ENCODE peak calls at places on chromosomes 2 and 18, in four cellular contexts. C is K562, D is tibial artery, A is HepG2. X is an unnamed sample. For H3K4me1, the result is how much of the 10 kb centered on the place peaks cover.

GRCh38 chr2:187842978-187843847 is 289.0 kb upstream of the TFPI start:
- DNase-seq in C (peak), D (no peak), A (peak), X (no peak)

GRCh38 chr2:12005886-12006681 is 259.7 kb downstream of the LPIN1 start:
- DNase-seq in C (no peak), D (no peak), A (no peak), X (no peak)

GRCh38 chr18:23970161-23971153 is 44.1 kb upstream of the TTC39C start:
- DNase-seq in C (no peak), D (no peak), A (no peak), X (no peak)

GRCh38 chr2:136527560-136527959 is 237.8 kb upstream of the THSD7B start:
- DNase-seq in C (no peak), D (no peak), A (peak), X (no peak)

GRCh38 chr2:141508806-141509595 is 621.8 kb downstream of the LRP1B start:
- DNase-seq in C (no peak), D (no peak), A (no peak), X (no peak)

GRCh38 chr2:158726906-158727592 is 68.1 kb upstream of the DAPL1 start:
- DNase-seq in C (no peak), D (no peak), A (peak), X (no peak)

GRCh38 chr18:10265560-10266235 is 188.7 kb upstream of the APCDD1 start:
- DNase-seq in C (no peak), D (no peak), A (no peak), X (no peak)

GRCh38 chr18:73060666-73061270 is 193.0 kb upstream of the NETO1 start:
- DNase-seq in C (no peak), D (no peak), A (no peak), X (no peak)

GRCh38 chr2:199465988-199466703 is 8.4 kb upstream of the SATB2 start:
- DNase-seq in C (no peak), D (no peak), A (no peak), X (no peak)

GRCh38 chr2:200342235-200342634 is 35.7 kb downstream of the SPATS2L start:
- DNase-seq in C (no peak), D (no peak), A (no peak), X (no peak)

GRCh38 chr2:105821428-105822125 is 76.9 kb downstream of the NCK2 start:
- DNase-seq in C (no peak), D (no peak), A (no peak), X (no peak)

GRCh38 chr2:31255911-31256571 is 22.1 kb downstream of the EHD3 start:
- DNase-seq in C (no peak), D (no peak), A (no peak), X (no peak)

GRCh38 chr2:141906673-141907072 is 224.1 kb downstream of the LRP1B start:
- DNase-seq in C (no peak), D (no peak), A (no peak), X (no peak)

GRCh38 chr2:62202729-62203128 is 6.8 kb downstream of the B3GNT2 start:
- DNase-seq in C (no peak), D (no peak), A (no peak), X (no peak)

GRCh38 chr2:190682168-190682567 is 33.3 kb downstream of the NAB1 start:
- DNase-seq in C (no peak), D (no peak), A (no peak), X (no peak)

GRCh38 chr2:173990970-173991819 is 26.0 kb upstream of the SP3 start:
- DNase-seq in C (no peak), D (peak), A (no peak), X (peak)

GRCh38 chr2:132038179-132038882 is 123.4 kb downstream of the ANKRD30BL start:
- DNase-seq in C (peak), D (no peak), A (no peak), X (no peak)

GRCh38 chr2:58122540-58122939 is 75.9 kb downstream of the VRK2 start:
- DNase-seq in C (no peak), D (no peak), A (no peak), X (no peak)
- H3K4me1 ChIP-seq in C (under half), D (under half), A (under half), X (under half)

GRCh38 chr18:44899832-44900231 is 219.1 kb downstream of the SETBP1 start:
- DNase-seq in C (no peak), D (no peak), A (no peak), X (no peak)

GRCh38 chr18:44903327-44903726 is 222.6 kb downstream of the SETBP1 start:
- DNase-seq in C (no peak), D (no peak), A (no peak), X (no peak)

GRCh38 chr18:44898536-44898935 is 217.8 kb downstream of the SETBP1 start:
- DNase-seq in C (no peak), D (no peak), A (no peak), X (no peak)

GRCh38 chr18:44900627-44901026 is 219.9 kb downstream of the SETBP1 start:
- DNase-seq in C (no peak), D (no peak), A (no peak), X (no peak)

DNA sequence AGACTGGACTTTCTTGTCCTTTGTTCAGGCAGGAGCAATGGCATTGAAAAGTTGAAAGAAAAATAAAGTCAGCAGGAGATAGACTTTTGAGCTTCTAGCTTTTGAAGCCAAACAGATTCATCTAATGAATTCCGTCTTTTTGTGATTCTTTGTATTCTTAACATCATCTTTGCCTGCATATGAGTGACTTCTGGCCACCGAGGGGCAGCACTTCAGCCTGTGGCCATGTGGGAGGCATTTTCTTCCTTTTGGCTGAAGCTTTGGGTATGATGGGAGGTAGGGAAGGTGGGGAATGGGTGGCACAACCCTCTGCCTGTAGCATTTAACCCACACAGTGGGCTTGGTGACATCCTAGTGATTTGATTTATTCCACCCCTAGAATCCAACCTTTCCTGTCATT is 220.6 kb downstream of the SETBP1 start:
- DNase-seq in C (no peak), D (no peak), A (no peak), X (no peak)
- TF ChIP-seq CTCF in C (peak), D (no peak), A (no peak), X (no peak)

GRCh38 chr2:20573611-20574422 is 77.1 kb downstream of the HS1BP3 start:
- DNase-seq in C (no peak), D (peak), A (no peak), X (peak)
- H3K27ac ChIP-seq in C (no peak), D (peak), A (no peak), X (peak)

GRCh38 chr2:9189901-9190300 is 16.7 kb upstream of the ASAP2 start:
- DNase-seq in C (no peak), D (no peak), A (no peak), X (no peak)
- H3K4me1 ChIP-seq in C (under half), D (under half), A (under half), X (under half)

DNA sequence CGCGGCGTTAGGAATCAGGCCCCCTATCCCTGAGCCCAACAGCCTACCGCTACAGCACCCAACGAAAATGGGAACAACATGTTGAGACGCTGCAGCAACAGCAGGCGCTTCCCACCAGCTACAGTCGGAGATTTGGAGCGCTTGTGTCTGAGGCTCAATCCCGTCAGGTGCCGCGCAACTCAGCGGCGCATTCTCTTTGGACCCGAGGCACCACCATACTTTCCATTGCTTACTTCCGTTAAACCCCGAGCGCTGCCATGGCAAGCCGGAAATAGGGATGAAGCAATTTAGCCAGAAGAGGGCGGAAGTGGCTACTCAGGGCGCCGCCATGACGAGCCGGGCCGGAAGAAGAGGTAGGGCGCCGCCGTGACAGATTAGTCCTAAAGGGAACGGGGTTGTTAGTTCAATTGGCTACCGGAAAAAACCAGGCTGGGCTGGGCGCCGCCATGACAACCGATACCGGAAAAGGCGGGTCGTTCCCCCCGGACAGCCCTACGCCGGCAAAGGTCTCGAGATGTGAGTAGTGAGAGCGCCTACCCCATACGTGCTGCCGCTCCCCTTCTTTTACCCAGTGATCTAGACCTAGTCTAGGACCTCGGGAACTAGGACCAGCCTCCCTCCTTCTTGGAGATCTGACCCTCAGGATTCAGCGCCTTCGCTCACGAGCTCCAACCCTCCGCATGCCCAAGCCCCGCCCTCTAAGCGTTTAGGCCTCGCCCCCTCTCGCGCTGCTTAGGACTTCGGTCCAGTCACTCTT is at the start of gene CHCHD5:
- DNase-seq in C (peak), D (peak), A (peak), X (peak)
- TF ChIP-seq CTCF in C (peak), D (peak), A (peak), X (no peak)

DNA sequence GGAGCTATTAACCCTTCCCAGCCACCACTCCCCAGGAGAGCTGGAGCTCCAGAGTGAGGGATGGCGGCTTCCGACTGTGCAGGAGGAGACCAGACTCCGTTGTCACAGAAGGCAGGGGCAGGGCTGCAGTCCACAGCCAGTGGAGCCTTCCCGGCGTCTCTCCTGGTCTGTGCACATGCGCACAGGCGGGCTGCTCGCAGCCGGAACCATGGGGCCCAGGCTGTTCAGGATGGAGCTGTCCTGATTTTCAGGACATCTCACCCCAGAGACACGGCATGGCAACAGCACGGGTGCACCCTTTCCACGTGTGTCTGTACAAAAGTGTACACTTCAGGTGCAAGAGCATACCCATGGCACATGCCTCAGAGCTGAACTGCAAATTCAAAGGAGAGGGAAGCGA is 28.8 kb downstream of the EIPR1 start:
- DNase-seq in C (no peak), D (no peak), A (no peak), X (peak)
- H3K27ac ChIP-seq in C (no peak), D (no peak), A (no peak), X (peak)

GRCh38 chr2:85506768-85507181 is 32.2 kb upstream of the MAT2A start:
- DNase-seq in C (no peak), D (no peak), A (no peak), X (no peak)
- H3K4me1 ChIP-seq in C (under half), D (under half), A (under half), X (under half)

GRCh38 chr18:49339146-49339545 is 121.3 kb downstream of the DYM start:
- DNase-seq in C (no peak), D (no peak), A (no peak), X (no peak)

GRCh38 chr18:49340446-49340845 is 120.0 kb downstream of the DYM start:
- DNase-seq in C (no peak), D (no peak), A (no peak), X (no peak)

GRCh38 chr18:49332679-49333078 is 127.8 kb downstream of the DYM start:
- DNase-seq in C (no peak), D (no peak), A (no peak), X (no peak)

DNA sequence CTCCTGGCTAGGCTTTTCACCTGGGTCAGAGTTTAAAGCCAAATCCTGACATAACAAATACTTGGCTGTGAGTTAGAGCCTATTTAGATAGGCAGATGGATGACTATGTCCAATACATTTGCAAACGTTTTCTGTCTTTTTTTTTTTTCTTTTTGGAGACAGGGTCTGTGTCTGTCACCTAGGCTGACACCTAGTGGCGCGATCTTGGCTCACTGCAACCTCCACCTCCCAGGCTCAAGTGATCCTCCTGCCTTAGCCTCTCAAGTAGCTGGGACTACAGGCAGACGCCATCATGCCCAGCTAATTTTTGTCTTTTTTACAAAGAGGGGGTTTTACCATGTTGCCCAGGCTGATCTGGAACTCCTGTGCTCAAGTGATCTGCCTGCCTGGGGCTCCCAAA is 124.8 kb downstream of the DYM start:
- DNase-seq in C (no peak), D (no peak), A (peak), X (no peak)
- TF ChIP-seq CTCF in C (peak), D (no peak), A (peak), X (no peak)

GRCh38 chr18:48898521-48898920 is 52.2 kb downstream of the SMAD7 start:
- DNase-seq in C (no peak), D (no peak), A (no peak), X (no peak)

GRCh38 chr18:48901145-48902022 is 49.4 kb downstream of the SMAD7 start:
- DNase-seq in C (no peak), D (peak), A (no peak), X (no peak)

GRCh38 chr18:48899558-48900174 is 51.1 kb downstream of the SMAD7 start:
- DNase-seq in C (no peak), D (no peak), A (no peak), X (no peak)

GRCh38 chr18:48902023-48902855 is 48.5 kb downstream of the SMAD7 start:
- DNase-seq in C (peak), D (peak), A (peak), X (peak)

GRCh38 chr18:48900469-48900868 is 50.3 kb downstream of the SMAD7 start:
- DNase-seq in C (no peak), D (no peak), A (no peak), X (no peak)
- H3K27ac ChIP-seq in C (no peak), D (no peak), A (no peak), X (no peak)

GRCh38 chr2:64114912-64115277 is 29.3 kb downstream of the PELI1 start:
- DNase-seq in C (no peak), D (no peak), A (no peak), X (no peak)

GRCh38 chr2:64112016-64112415 is 32.2 kb downstream of the PELI1 start:
- DNase-seq in C (no peak), D (no peak), A (no peak), X (no peak)

GRCh38 chr2:64108842-64109241 is 35.4 kb downstream of the PELI1 start:
- DNase-seq in C (no peak), D (no peak), A (no peak), X (no peak)

GRCh38 chr2:64114063-64114911 is 29.9 kb downstream of the PELI1 start:
- DNase-seq in C (no peak), D (no peak), A (no peak), X (no peak)

DNA sequence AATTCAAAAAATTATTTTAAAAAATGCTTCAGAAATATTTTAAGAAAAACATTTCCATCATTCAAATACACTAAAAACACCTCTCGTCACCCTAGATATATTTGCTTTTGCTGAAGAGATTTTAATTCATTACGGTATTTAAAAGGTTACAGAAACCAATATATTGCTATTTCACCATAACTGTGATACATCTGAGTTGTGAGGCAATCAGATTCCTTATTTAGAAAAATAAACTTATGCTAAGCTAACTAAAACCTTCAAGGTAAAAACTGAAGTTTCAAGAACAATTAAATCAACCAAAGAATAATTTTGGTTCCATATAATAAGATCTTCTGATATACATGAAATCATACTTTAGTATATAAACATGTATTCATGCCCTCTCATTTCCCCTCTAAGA is 32.8 kb downstream of the PELI1 start:
- DNase-seq in C (no peak), D (no peak), A (no peak), X (no peak)
- H3K4me1 ChIP-seq in C (under half), D (under half), A (half or more), X (under half)

X was measured in prostate gland.